ENCODE peak calls at places on chromosomes 3 and 15, in four cellular contexts. H, C, K and O are unnamed samples.

GRCh38 chr3:99753268-99753975 is 64.2 kb upstream of the CMSS1 start:
- DNase-seq in H (no peak), C (peak; percentile 40), K (peak; percentile 70), O (peak; percentile 85)

GRCh38 chr3:96813134-96813819 is 1.1 kb upstream of the EPHA6 start:
- DNase-seq in H (peak; percentile 72), C (peak; percentile 13), K (peak; percentile 89), O (peak; percentile 73)

GRCh38 chr15:91345761-91346160 is 245.7 kb downstream of the SV2B start:
- DNase-seq in H (no peak), C (no peak), K (no peak), O (no peak)

GRCh38 chr3:105800320-105800719 is 68.5 kb downstream of the CBLB start:
- DNase-seq in H (no peak), C (no peak), K (no peak), O (no peak)

GRCh38 chr15:85891470-85891869 is 96.7 kb upstream of the KLHL25 start:
- DNase-seq in H (no peak), C (no peak), K (no peak), O (no peak)

GRCh38 chr3:10450494-10451440 is 54.6 kb downstream of the ATP2B2 start:
- DNase-seq in H (no peak), C (no peak), K (no peak), O (no peak)

GRCh38 chr15:85755471-85755870 is 39.3 kb downstream of the KLHL25 start:
- DNase-seq in H (no peak), C (no peak), K (no peak), O (no peak)

GRCh38 chr15:62524848-62525247 is 359.8 kb upstream of the C2CD4B start:
- DNase-seq in H (no peak), C (no peak), K (no peak), O (no peak)

GRCh38 chr15:44340410-44340809 is 51.9 kb downstream of the GOLM2 start:
- DNase-seq in H (no peak), C (no peak), K (peak; percentile 12), O (peak; percentile 80)

GRCh38 chr15:95826388-95826781 is 504.1 kb upstream of the NR2F2 start:
- DNase-seq in H (no peak), C (no peak), K (no peak), O (no peak)

GRCh38 chr3:11481561-11481960 is 162.2 kb downstream of the VGLL4 start:
- DNase-seq in H (no peak), C (no peak), K (no peak), O (no peak)